ENCODE peak calls at places on chromosomes 3 and 15, in four cellular contexts. M, R, L and Q are unnamed samples.

GRCh38 chr3:11845661-11846060 is 1.0 kb downstream of the TAMM41 start:
- DNase-seq in R (no peak), M (peak; percentile 41), L (no peak), Q (no peak)

GRCh38 chr3:50268703-50269451 is at the start of gene SEMA3B:
- DNase-seq in M (no peak), L (no peak), R (peak; percentile 73), Q (no peak)

GRCh38 chr15:48397841-48398240 is 66.6 kb downstream of the DUT start:
- DNase-seq in L (no peak), R (no peak), M (no peak), Q (no peak)

GRCh38 chr3:99128740-99129505 is 227.4 kb upstream of the DCBLD2 start:
- DNase-seq in M (no peak), L (peak; percentile 97), R (peak; percentile 92), Q (peak; percentile 96)

GRCh38 chr3:159882784-159883779 is 105.6 kb upstream of the IL12A start:
- DNase-seq in L (peak; percentile 86), M (no peak), R (peak; percentile 64), Q (peak; percentile 65)

GRCh38 chr15:35496585-35496984 is 49.4 kb downstream of the DPH6 start:
- DNase-seq in R (no peak), M (no peak), L (no peak), Q (no peak)

GRCh38 chr15:48544816-48545215 is 100.7 kb downstream of the FBN1 start:
- DNase-seq in R (no peak), M (no peak), L (peak; percentile 48), Q (no peak)

GRCh38 chr3:68893600-68894239 is 38.6 kb downstream of the TAFA4 start:
- DNase-seq in M (peak; percentile 43), L (peak; percentile 66), R (peak; percentile 18), Q (peak; percentile 18)

GRCh38 chr15:87752250-87752951 is 504.1 kb downstream of the NTRK3 start:
- DNase-seq in L (peak; percentile 90), M (no peak), R (peak; percentile 51), Q (peak; percentile 86)

GRCh38 chr3:150132101-150132749 is 161.5 kb upstream of the PFN2 start:
- DNase-seq in R (no peak), L (peak; percentile 38), M (no peak), Q (no peak)

GRCh38 chr15:60933914-60934885 is 294.9 kb downstream of the RORA start:
- DNase-seq in L (peak; percentile 36), R (no peak), M (no peak), Q (no peak)

GRCh38 chr3:10142707-10143560 is 1.4 kb downstream of the VHL start:
- DNase-seq in L (peak; percentile 23), R (no peak), M (peak; percentile 37), Q (no peak)

GRCh38 chr15:89963301-89964288 is 37.5 kb upstream of the ZNF710 start:
- DNase-seq in L (no peak), M (no peak), R (no peak), Q (no peak)

GRCh38 chr15:31499953-31500808 is 173.5 kb downstream of the KLF13 start:
- DNase-seq in M (no peak), L (no peak), R (no peak), Q (no peak)

GRCh38 chr3:72836923-72837322 is 11.3 kb downstream of the SHQ1 start:
- DNase-seq in M (no peak), R (no peak), L (no peak), Q (no peak)

GRCh38 chr3:127984241-127984975 is 67.8 kb upstream of the SEC61A1 start:
- DNase-seq in L (no peak), M (no peak), R (peak; percentile 25), Q (no peak)

GRCh38 chr3:120821426-120821825 is 78.9 kb downstream of the GTF2E1 start:
- DNase-seq in R (no peak), L (no peak), M (no peak), Q (no peak)

GRCh38 chr15:66635817-66636216 is 66.2 kb upstream of the SMAD6 start:
- DNase-seq in L (no peak), M (no peak), R (no peak), Q (no peak)

GRCh38 chr3:143737065-143737464 is 111.2 kb downstream of the SLC9A9 start:
- DNase-seq in R (no peak), L (no peak), M (no peak), Q (no peak)

GRCh38 chr3:141114816-141115458 is 63.8 kb downstream of the SPSB4 start:
- DNase-seq in M (peak; percentile 3), L (no peak), R (no peak), Q (no peak)

GRCh38 chr3:195807681-195808121 is 4.0 kb downstream of the MUC4 start:
- DNase-seq in L (no peak), R (no peak), M (peak; percentile 22), Q (no peak)

GRCh38 chr15:85618956-85619491 is 175.7 kb downstream of the KLHL25 start:
- DNase-seq in R (peak; percentile 92), L (peak; percentile 99), M (no peak), Q (peak; percentile 98)

GRCh38 chr3:57109437-57110199 is 49.2 kb downstream of the SPATA12 start:
- DNase-seq in M (no peak), R (no peak), L (no peak), Q (no peak)

GRCh38 chr3:144774897-144775296 is 803.3 kb downstream of the DIPK2A start:
- DNase-seq in M (no peak), L (no peak), R (peak; percentile 94), Q (no peak)

GRCh38 chr15:63277044-63277892 is at the start of gene APH1B:
- DNase-seq in M (peak; percentile 85), R (peak; percentile 47), L (peak; percentile 70), Q (no peak)

GRCh38 chr3:139836656-139837464 is 98.1 kb upstream of the CLSTN2 start:
- DNase-seq in L (no peak), R (no peak), M (no peak), Q (no peak)

GRCh38 chr3:119469378-119470189 is 821 bp downstream of the POGLUT1 start:
- DNase-seq in R (peak; percentile 14), L (peak; percentile 37), M (peak; percentile 50), Q (peak; percentile 4)

GRCh38 chr15:29043731-29044485 is 158.1 kb downstream of the APBA2 start:
- DNase-seq in M (no peak), R (peak; percentile 51), L (peak; percentile 77), Q (peak; percentile 57)

GRCh38 chr3:8328971-8329370 is 172.7 kb upstream of the LMCD1 start:
- DNase-seq in M (no peak), R (no peak), L (no peak), Q (no peak)

GRCh38 chr3:87997298-87997697 is 61.5 kb downstream of the CGGBP1 start:
- DNase-seq in M (no peak), R (peak; percentile 13), L (peak; percentile 72), Q (peak; percentile 79)

GRCh38 chr3:78794431-78794830 is 973.4 kb downstream of the ROBO1 start:
- DNase-seq in M (no peak), R (no peak), L (no peak), Q (no peak)

DNA sequence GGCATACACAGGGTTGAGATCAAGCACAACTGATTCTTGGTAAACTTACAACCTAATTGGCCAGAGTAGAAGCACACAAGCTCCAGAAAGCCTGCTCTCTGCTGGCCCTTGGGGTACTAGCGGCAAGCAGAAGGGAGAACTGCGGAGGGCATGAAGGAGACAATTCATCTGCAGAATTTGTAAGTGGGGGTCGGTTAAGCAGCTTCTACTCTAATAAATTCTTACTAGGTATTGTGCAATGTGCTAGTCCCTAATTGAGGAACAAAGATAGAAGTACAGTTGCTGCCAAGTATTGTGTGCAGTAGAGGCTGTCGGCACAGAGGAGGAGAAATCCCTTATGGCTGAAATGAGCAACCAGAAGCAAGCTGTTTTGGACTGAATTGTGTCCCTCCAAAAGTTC is 91.2 kb upstream of the VEPH1 start:
- DNase-seq in R (no peak), L (peak; percentile 23), M (no peak), Q (no peak)
- TF ChIP-seq CTCF in R (no peak), L (peak; percentile 47), M (no peak), Q (peak; percentile 51)

DNA sequence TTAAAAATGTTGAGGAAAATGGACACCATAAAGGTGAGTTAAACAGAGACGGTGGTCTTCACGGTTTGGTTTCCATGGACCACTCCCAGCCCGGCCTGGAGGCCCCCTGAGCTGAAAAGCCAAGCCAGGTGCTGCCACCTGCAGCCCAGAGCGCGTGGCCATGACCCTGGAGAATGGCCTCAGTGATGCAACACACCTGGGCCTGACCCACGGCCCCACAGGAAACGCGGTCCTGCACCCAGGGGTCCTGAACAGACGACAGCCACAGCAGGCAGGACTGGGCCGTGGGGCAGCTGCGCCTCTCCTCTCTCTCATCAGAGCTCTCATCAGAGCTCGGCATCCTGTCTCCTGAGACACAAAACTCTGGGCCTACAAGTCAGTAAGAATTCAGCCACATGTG is 64.1 kb downstream of the NIPA2 start:
- DNase-seq in M (peak; percentile 49), R (no peak), L (no peak), Q (no peak)
- TF ChIP-seq CTCF in M (peak; percentile 68), R (no peak), L (no peak), Q (no peak)

DNA sequence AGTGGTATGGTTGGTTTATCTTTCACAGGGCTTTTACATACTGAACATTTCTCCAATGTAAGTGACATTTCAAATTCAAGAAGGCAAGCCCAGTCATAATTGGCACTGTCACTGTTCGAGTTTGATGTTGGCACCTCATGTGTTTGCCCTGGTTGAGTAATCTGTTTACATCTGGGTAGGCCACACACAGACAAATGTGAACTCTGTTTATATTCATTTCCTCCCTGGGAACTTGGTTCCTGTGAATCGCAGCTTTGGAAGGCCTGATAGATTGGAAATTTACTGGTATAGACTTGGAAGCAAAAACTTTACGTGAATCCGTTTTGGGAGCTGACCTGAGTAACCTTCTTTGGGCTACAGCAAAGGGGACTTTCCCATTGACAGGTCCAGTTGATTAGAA is 395.2 kb upstream of the AZI2 start:
- DNase-seq in L (no peak), R (no peak), M (no peak), Q (no peak)
- TF ChIP-seq CTCF in L (no peak), R (no peak), M (no peak), Q (no peak)

GRCh38 chr15:100159436-100159835 is 182.3 kb downstream of the ADAMTS17 start:
- DNase-seq in M (no peak), L (no peak), R (no peak), Q (no peak)
- TF ChIP-seq CTCF in M (no peak), L (peak; percentile 6), R (no peak), Q (no peak)

GRCh38 chr3:101495552-101495951 is 17.5 kb downstream of the SENP7 start:
- DNase-seq in R (no peak), L (no peak), M (no peak), Q (no peak)
- TF ChIP-seq CTCF in R (no peak), L (peak; percentile 41), M (peak; percentile 64), Q (peak; percentile 36)

GRCh38 chr15:77075528-77075927 is 4.6 kb upstream of the TSPAN3 start:
- DNase-seq in L (no peak), R (no peak), M (no peak), Q (no peak)
- TF ChIP-seq CTCF in L (no peak), R (no peak), M (no peak), Q (no peak)

GRCh38 chr3:100697183-100697582 is 12.1 kb upstream of the TFG start:
- DNase-seq in L (no peak), R (no peak), M (no peak), Q (no peak)
- TF ChIP-seq CTCF in L (no peak), R (no peak), M (no peak), Q (no peak)